ENCODE peak calls at places on chromosomes 5 and 9, in ten cellular contexts. One of them, this sample, is unnamed.
A peak's percentile ranks its signal among the peaks of the same experiment; 100 is the strongest.

GRCh38 chr5:126736141-126736540 is 40.8 kb upstream of the LMNB1 start:
- DNase-seq in cardiac muscle cell: no peak
- DNase-seq in Peyer's patch: no peak
- DNase-seq in transverse colon: no peak
- DNase-seq in IMR-90: peak; percentile 4
- DNase-seq in HTR-8/SVneo: no peak
- DNase-seq in midbrain: no peak
- DNase-seq in T-helper 1 cell: no peak
- DNase-seq in naive thymus-derived CD4-positive, alpha-beta T cell: no peak
- DNase-seq in germinal center: no peak
- DNase-seq in this sample: no peak

GRCh38 chr5:171450423-171451246 is 31.2 kb downstream of the FGF18 start:
- DNase-seq in IMR-90: peak; percentile 73
- DNase-seq in cardiac muscle cell: peak; percentile 53
- DNase-seq in germinal center: no peak
- DNase-seq in T-helper 1 cell: no peak
- DNase-seq in Peyer's patch: no peak
- DNase-seq in HTR-8/SVneo: peak; percentile 80
- DNase-seq in naive thymus-derived CD4-positive, alpha-beta T cell: no peak
- DNase-seq in transverse colon: peak; percentile 36
- DNase-seq in midbrain: no peak
- DNase-seq in this sample: no peak

GRCh38 chr5:6083311-6083941 is 294.9 kb downstream of the MED10 start:
- DNase-seq in IMR-90: no peak
- DNase-seq in naive thymus-derived CD4-positive, alpha-beta T cell: no peak
- DNase-seq in midbrain: no peak
- DNase-seq in T-helper 1 cell: no peak
- DNase-seq in transverse colon: no peak
- DNase-seq in HTR-8/SVneo: no peak
- DNase-seq in Peyer's patch: no peak
- DNase-seq in cardiac muscle cell: no peak
- DNase-seq in germinal center: no peak
- DNase-seq in this sample: no peak

GRCh38 chr9:36781532-36781931 is 208.8 kb downstream of the MELK start:
- DNase-seq in HTR-8/SVneo: no peak
- DNase-seq in transverse colon: no peak
- DNase-seq in cardiac muscle cell: peak; percentile 10
- DNase-seq in Peyer's patch: no peak
- DNase-seq in midbrain: no peak
- DNase-seq in T-helper 1 cell: no peak
- DNase-seq in IMR-90: peak; percentile 8
- DNase-seq in germinal center: no peak
- DNase-seq in naive thymus-derived CD4-positive, alpha-beta T cell: no peak
- DNase-seq in this sample: no peak

GRCh38 chr5:1003296-1003937 is 5.2 kb upstream of the NKD2 start:
- DNase-seq in naive thymus-derived CD4-positive, alpha-beta T cell: peak; percentile 41
- DNase-seq in transverse colon: peak; percentile 20
- DNase-seq in T-helper 1 cell: no peak
- DNase-seq in midbrain: no peak
- DNase-seq in IMR-90: no peak
- DNase-seq in HTR-8/SVneo: no peak
- DNase-seq in Peyer's patch: peak; percentile 13
- DNase-seq in cardiac muscle cell: peak; percentile 46
- DNase-seq in germinal center: no peak
- DNase-seq in this sample: no peak

GRCh38 chr9:129979346-129979745 is 63.6 kb downstream of the FNBP1 start:
- DNase-seq in germinal center: no peak
- DNase-seq in HTR-8/SVneo: no peak
- DNase-seq in Peyer's patch: no peak
- DNase-seq in transverse colon: no peak
- DNase-seq in midbrain: no peak
- DNase-seq in T-helper 1 cell: no peak
- DNase-seq in cardiac muscle cell: peak; percentile 13
- DNase-seq in IMR-90: no peak
- DNase-seq in naive thymus-derived CD4-positive, alpha-beta T cell: no peak
- DNase-seq in this sample: no peak

GRCh38 chr9:5384436-5384835 is 44.8 kb upstream of the RLN1 start:
- DNase-seq in germinal center: no peak
- DNase-seq in Peyer's patch: no peak
- DNase-seq in IMR-90: no peak
- DNase-seq in cardiac muscle cell: no peak
- DNase-seq in midbrain: no peak
- DNase-seq in transverse colon: no peak
- DNase-seq in T-helper 1 cell: no peak
- DNase-seq in naive thymus-derived CD4-positive, alpha-beta T cell: no peak
- DNase-seq in HTR-8/SVneo: no peak
- DNase-seq in this sample: no peak

GRCh38 chr5:74684900-74685851 is at the start of gene HEXB:
- DNase-seq in transverse colon: peak; percentile 94
- DNase-seq in germinal center: peak; percentile 72
- DNase-seq in Peyer's patch: peak; percentile 86
- DNase-seq in IMR-90: peak; percentile 76
- DNase-seq in cardiac muscle cell: peak; percentile 90
- DNase-seq in naive thymus-derived CD4-positive, alpha-beta T cell: peak; percentile 69
- DNase-seq in HTR-8/SVneo: peak; percentile 89
- DNase-seq in T-helper 1 cell: peak; percentile 86
- DNase-seq in midbrain: peak; percentile 75
- DNase-seq in this sample: peak; percentile 72

GRCh38 chr9:129023036-129023907 is 4.9 kb downstream of the SH3GLB2 start:
- DNase-seq in cardiac muscle cell: peak; percentile 75
- DNase-seq in HTR-8/SVneo: no peak
- DNase-seq in T-helper 1 cell: no peak
- DNase-seq in midbrain: peak; percentile 24
- DNase-seq in naive thymus-derived CD4-positive, alpha-beta T cell: no peak
- DNase-seq in IMR-90: peak; percentile 79
- DNase-seq in Peyer's patch: no peak
- DNase-seq in transverse colon: no peak
- DNase-seq in germinal center: no peak
- DNase-seq in this sample: no peak

GRCh38 chr9:100322954-100323536 is 29.7 kb downstream of the TEX10 start:
- DNase-seq in naive thymus-derived CD4-positive, alpha-beta T cell: no peak
- DNase-seq in transverse colon: no peak
- DNase-seq in T-helper 1 cell: peak; percentile 8
- DNase-seq in Peyer's patch: no peak
- DNase-seq in cardiac muscle cell: peak; percentile 63
- DNase-seq in germinal center: peak; percentile 14
- DNase-seq in IMR-90: peak; percentile 51
- DNase-seq in HTR-8/SVneo: peak; percentile 8
- DNase-seq in midbrain: peak; percentile 45
- DNase-seq in this sample: peak; percentile 7

GRCh38 chr5:180618830-180619562 is 27.7 kb upstream of the SCGB3A1 start:
- DNase-seq in Peyer's patch: no peak
- DNase-seq in transverse colon: no peak
- DNase-seq in midbrain: no peak
- DNase-seq in HTR-8/SVneo: no peak
- DNase-seq in naive thymus-derived CD4-positive, alpha-beta T cell: peak; percentile 35
- DNase-seq in germinal center: peak; percentile 22
- DNase-seq in IMR-90: peak; percentile 47
- DNase-seq in cardiac muscle cell: peak; percentile 58
- DNase-seq in T-helper 1 cell: peak; percentile 44
- DNase-seq in this sample: no peak

GRCh38 chr9:92590386-92590785 is 54.6 kb upstream of the ECM2 start:
- DNase-seq in naive thymus-derived CD4-positive, alpha-beta T cell: no peak
- DNase-seq in IMR-90: peak; percentile 48
- DNase-seq in HTR-8/SVneo: no peak
- DNase-seq in T-helper 1 cell: no peak
- DNase-seq in germinal center: no peak
- DNase-seq in transverse colon: peak; percentile 53
- DNase-seq in midbrain: no peak
- DNase-seq in Peyer's patch: no peak
- DNase-seq in cardiac muscle cell: peak; percentile 88
- DNase-seq in this sample: no peak

GRCh38 chr5:171314728-171315385 is 5.8 kb downstream of the TLX3 start:
- DNase-seq in T-helper 1 cell: no peak
- DNase-seq in Peyer's patch: no peak
- DNase-seq in cardiac muscle cell: peak; percentile 47
- DNase-seq in germinal center: no peak
- DNase-seq in HTR-8/SVneo: no peak
- DNase-seq in transverse colon: no peak
- DNase-seq in midbrain: no peak
- DNase-seq in naive thymus-derived CD4-positive, alpha-beta T cell: no peak
- DNase-seq in IMR-90: no peak
- DNase-seq in this sample: no peak

GRCh38 chr5:82147860-82148573 is 130.1 kb downstream of the RPS23 start:
- DNase-seq in germinal center: no peak
- DNase-seq in T-helper 1 cell: no peak
- DNase-seq in naive thymus-derived CD4-positive, alpha-beta T cell: no peak
- DNase-seq in transverse colon: no peak
- DNase-seq in IMR-90: peak; percentile 89
- DNase-seq in Peyer's patch: no peak
- DNase-seq in midbrain: no peak
- DNase-seq in cardiac muscle cell: peak; percentile 90
- DNase-seq in HTR-8/SVneo: no peak
- DNase-seq in this sample: no peak

GRCh38 chr9:126439402-126439765 is 112.8 kb downstream of the MVB12B start:
- DNase-seq in Peyer's patch: no peak
- DNase-seq in naive thymus-derived CD4-positive, alpha-beta T cell: no peak
- DNase-seq in cardiac muscle cell: peak; percentile 41
- DNase-seq in HTR-8/SVneo: no peak
- DNase-seq in germinal center: no peak
- DNase-seq in T-helper 1 cell: peak; percentile 47
- DNase-seq in IMR-90: peak; percentile 81
- DNase-seq in midbrain: no peak
- DNase-seq in transverse colon: no peak
- DNase-seq in this sample: no peak

GRCh38 chr5:37532976-37533740 is 154.0 kb downstream of the WDR70 start:
- DNase-seq in naive thymus-derived CD4-positive, alpha-beta T cell: no peak
- DNase-seq in cardiac muscle cell: no peak
- DNase-seq in germinal center: no peak
- DNase-seq in midbrain: no peak
- DNase-seq in transverse colon: no peak
- DNase-seq in IMR-90: no peak
- DNase-seq in T-helper 1 cell: no peak
- DNase-seq in HTR-8/SVneo: no peak
- DNase-seq in Peyer's patch: no peak
- DNase-seq in this sample: no peak

GRCh38 chr5:180143656-180144364 is 65.2 kb downstream of the RASGEF1C start:
- DNase-seq in transverse colon: no peak
- DNase-seq in germinal center: no peak
- DNase-seq in Peyer's patch: no peak
- DNase-seq in IMR-90: no peak
- DNase-seq in cardiac muscle cell: no peak
- DNase-seq in HTR-8/SVneo: no peak
- DNase-seq in naive thymus-derived CD4-positive, alpha-beta T cell: no peak
- DNase-seq in T-helper 1 cell: no peak
- DNase-seq in midbrain: no peak
- DNase-seq in this sample: no peak

GRCh38 chr5:125440905-125441304 is 694.5 kb upstream of the ZNF608 start:
- DNase-seq in naive thymus-derived CD4-positive, alpha-beta T cell: no peak
- DNase-seq in germinal center: no peak
- DNase-seq in cardiac muscle cell: no peak
- DNase-seq in transverse colon: no peak
- DNase-seq in midbrain: no peak
- DNase-seq in T-helper 1 cell: no peak
- DNase-seq in IMR-90: no peak
- DNase-seq in HTR-8/SVneo: no peak
- DNase-seq in Peyer's patch: no peak
- DNase-seq in this sample: no peak

GRCh38 chr5:54295658-54296276 is 14.6 kb downstream of the ARL15 start:
- DNase-seq in naive thymus-derived CD4-positive, alpha-beta T cell: no peak
- DNase-seq in T-helper 1 cell: no peak
- DNase-seq in IMR-90: no peak
- DNase-seq in HTR-8/SVneo: no peak
- DNase-seq in midbrain: peak; percentile 41
- DNase-seq in germinal center: no peak
- DNase-seq in Peyer's patch: no peak
- DNase-seq in transverse colon: no peak
- DNase-seq in cardiac muscle cell: no peak
- DNase-seq in this sample: no peak

GRCh38 chr5:142605649-142606048 is 80.2 kb downstream of the FGF1 start:
- DNase-seq in naive thymus-derived CD4-positive, alpha-beta T cell: no peak
- DNase-seq in cardiac muscle cell: peak; percentile 16
- DNase-seq in transverse colon: no peak
- DNase-seq in germinal center: no peak
- DNase-seq in IMR-90: peak; percentile 39
- DNase-seq in midbrain: no peak
- DNase-seq in Peyer's patch: no peak
- DNase-seq in T-helper 1 cell: no peak
- DNase-seq in HTR-8/SVneo: no peak
- DNase-seq in this sample: no peak

GRCh38 chr5:82159014-82159413 is 119.1 kb downstream of the RPS23 start:
- DNase-seq in midbrain: no peak
- DNase-seq in Peyer's patch: no peak
- DNase-seq in cardiac muscle cell: peak; percentile 78
- DNase-seq in HTR-8/SVneo: peak; percentile 21
- DNase-seq in germinal center: no peak
- DNase-seq in T-helper 1 cell: no peak
- DNase-seq in transverse colon: no peak
- DNase-seq in naive thymus-derived CD4-positive, alpha-beta T cell: no peak
- DNase-seq in IMR-90: peak; percentile 65
- DNase-seq in this sample: no peak

GRCh38 chr5:96258692-96259091 is 174.4 kb downstream of the PCSK1 start:
- DNase-seq in HTR-8/SVneo: no peak
- DNase-seq in cardiac muscle cell: no peak
- DNase-seq in midbrain: no peak
- DNase-seq in Peyer's patch: no peak
- DNase-seq in transverse colon: no peak
- DNase-seq in naive thymus-derived CD4-positive, alpha-beta T cell: no peak
- DNase-seq in T-helper 1 cell: no peak
- DNase-seq in IMR-90: no peak
- DNase-seq in germinal center: no peak
- DNase-seq in this sample: no peak

GRCh38 chr5:151597749-151598148 is 6.6 kb upstream of the FAT2 start:
- DNase-seq in germinal center: no peak
- DNase-seq in Peyer's patch: no peak
- DNase-seq in transverse colon: no peak
- DNase-seq in naive thymus-derived CD4-positive, alpha-beta T cell: no peak
- DNase-seq in IMR-90: no peak
- DNase-seq in midbrain: no peak
- DNase-seq in cardiac muscle cell: no peak
- DNase-seq in T-helper 1 cell: no peak
- DNase-seq in HTR-8/SVneo: no peak
- DNase-seq in this sample: no peak

GRCh38 chr9:114048533-114049452 is 29.3 kb downstream of the AMBP start:
- DNase-seq in germinal center: no peak
- DNase-seq in T-helper 1 cell: no peak
- DNase-seq in cardiac muscle cell: no peak
- DNase-seq in midbrain: no peak
- DNase-seq in Peyer's patch: peak; percentile 6
- DNase-seq in IMR-90: no peak
- DNase-seq in HTR-8/SVneo: no peak
- DNase-seq in naive thymus-derived CD4-positive, alpha-beta T cell: no peak
- DNase-seq in transverse colon: no peak
- DNase-seq in this sample: no peak

GRCh38 chr9:135252980-135253304 is 165.5 kb downstream of the OLFM1 start:
- DNase-seq in IMR-90: no peak
- DNase-seq in transverse colon: no peak
- DNase-seq in Peyer's patch: no peak
- DNase-seq in naive thymus-derived CD4-positive, alpha-beta T cell: no peak
- DNase-seq in HTR-8/SVneo: no peak
- DNase-seq in cardiac muscle cell: no peak
- DNase-seq in midbrain: no peak
- DNase-seq in T-helper 1 cell: no peak
- DNase-seq in germinal center: no peak
- DNase-seq in this sample: no peak

GRCh38 chr5:179866241-179867078 is 7.8 kb upstream of the MRNIP start:
- DNase-seq in cardiac muscle cell: no peak
- DNase-seq in midbrain: no peak
- DNase-seq in Peyer's patch: no peak
- DNase-seq in germinal center: peak; percentile 39
- DNase-seq in naive thymus-derived CD4-positive, alpha-beta T cell: no peak
- DNase-seq in T-helper 1 cell: peak; percentile 12
- DNase-seq in IMR-90: no peak
- DNase-seq in transverse colon: no peak
- DNase-seq in HTR-8/SVneo: no peak
- DNase-seq in this sample: peak; percentile 59

GRCh38 chr9:13324988-13325387 is 45.5 kb upstream of the MPDZ start:
- DNase-seq in IMR-90: no peak
- DNase-seq in germinal center: no peak
- DNase-seq in HTR-8/SVneo: no peak
- DNase-seq in transverse colon: no peak
- DNase-seq in cardiac muscle cell: peak; percentile 14
- DNase-seq in midbrain: no peak
- DNase-seq in Peyer's patch: no peak
- DNase-seq in naive thymus-derived CD4-positive, alpha-beta T cell: no peak
- DNase-seq in T-helper 1 cell: no peak
- DNase-seq in this sample: no peak

GRCh38 chr9:108468364-108468763 is 387.4 kb downstream of the ACTL7B start:
- DNase-seq in cardiac muscle cell: peak; percentile 41
- DNase-seq in transverse colon: peak; percentile 38
- DNase-seq in T-helper 1 cell: peak; percentile 3
- DNase-seq in naive thymus-derived CD4-positive, alpha-beta T cell: no peak
- DNase-seq in germinal center: peak; percentile 24
- DNase-seq in midbrain: no peak
- DNase-seq in HTR-8/SVneo: no peak
- DNase-seq in IMR-90: peak; percentile 23
- DNase-seq in Peyer's patch: no peak
- DNase-seq in this sample: no peak